ENCODE peak calls at places on chromosome 14, in four cellular contexts. One of them, this sample, is unnamed.

GRCh38 chr14:34875031-34875922 is at the start of gene BAZ1A:
- DNase-seq in neural progenitor cell: peak; percentile 78
- DNase-seq in GM23248: peak; percentile 91
- DNase-seq in GM23338: peak; percentile 82
- DNase-seq in this sample: peak; percentile 84

GRCh38 chr14:105093426-105094192 is 28.4 kb upstream of the GPR132 start:
- DNase-seq in neural progenitor cell: peak; percentile 94
- DNase-seq in GM23248: peak; percentile 87
- DNase-seq in GM23338: peak; percentile 94
- DNase-seq in this sample: peak; percentile 95

GRCh38 chr14:75295061-75295461 is 16.4 kb downstream of the FOS start:
- DNase-seq in neural progenitor cell: peak; percentile 74
- DNase-seq in GM23248: peak; percentile 85
- DNase-seq in GM23338: peak; percentile 68
- DNase-seq in this sample: peak; percentile 90

GRCh38 chr14:75871181-75871880 is 110.5 kb downstream of the TGFB3 start:
- DNase-seq in neural progenitor cell: no peak
- DNase-seq in GM23248: no peak
- DNase-seq in GM23338: no peak
- DNase-seq in this sample: peak; percentile 41

GRCh38 chr14:42911642-42912041 is 1305.0 kb downstream of the LRFN5 start:
- DNase-seq in neural progenitor cell: no peak
- DNase-seq in GM23248: peak; percentile 19
- DNase-seq in GM23338: peak; percentile 14
- DNase-seq in this sample: no peak

GRCh38 chr14:61190341-61190740 is 90.8 kb downstream of the TMEM30B start:
- DNase-seq in neural progenitor cell: no peak
- DNase-seq in GM23248: no peak
- DNase-seq in GM23338: no peak
- DNase-seq in this sample: no peak

GRCh38 chr14:52599974-52600373 is 47.3 kb downstream of the GPR137C start:
- DNase-seq in neural progenitor cell: no peak
- DNase-seq in GM23248: no peak
- DNase-seq in GM23338: no peak
- DNase-seq in this sample: no peak

GRCh38 chr14:102805454-102805891 is 28.2 kb downstream of the TRAF3 start:
- DNase-seq in neural progenitor cell: no peak
- DNase-seq in GM23248: peak; percentile 79
- DNase-seq in GM23338: no peak
- DNase-seq in this sample: no peak

GRCh38 chr14:38605193-38606114 is 349.6 kb upstream of the CLEC14A start:
- DNase-seq in neural progenitor cell: peak; percentile 6
- DNase-seq in GM23248: peak; percentile 23
- DNase-seq in GM23338: peak; percentile 36
- DNase-seq in this sample: no peak

GRCh38 chr14:25090716-25091454 is 40.9 kb upstream of the STXBP6 start:
- DNase-seq in neural progenitor cell: no peak
- DNase-seq in GM23248: peak; percentile 81
- DNase-seq in GM23338: peak; percentile 54
- DNase-seq in this sample: peak; percentile 82

GRCh38 chr14:104604461-104605449 is at the start of gene TMEM179:
- DNase-seq in neural progenitor cell: peak; percentile 93
- DNase-seq in GM23248: peak; percentile 35
- DNase-seq in GM23338: peak; percentile 86
- DNase-seq in this sample: peak; percentile 85

GRCh38 chr14:21248739-21249411 is 20.4 kb downstream of the HNRNPC start:
- DNase-seq in neural progenitor cell: no peak
- DNase-seq in GM23248: peak; percentile 49
- DNase-seq in GM23338: no peak
- DNase-seq in this sample: no peak

GRCh38 chr14:104546021-104546491 is 33.5 kb upstream of the C14orf180 start:
- DNase-seq in neural progenitor cell: no peak
- DNase-seq in GM23248: no peak
- DNase-seq in GM23338: no peak
- DNase-seq in this sample: no peak

GRCh38 chr14:50822501-50823042 is 8.4 kb downstream of the NIN start:
- DNase-seq in neural progenitor cell: no peak
- DNase-seq in GM23248: peak; percentile 42
- DNase-seq in GM23338: no peak
- DNase-seq in this sample: no peak

GRCh38 chr14:65558363-65558762 is 145.8 kb downstream of the FUT8 start:
- DNase-seq in neural progenitor cell: no peak
- DNase-seq in GM23248: no peak
- DNase-seq in GM23338: no peak
- DNase-seq in this sample: no peak

GRCh38 chr14:100860556-100861187 is 34.8 kb downstream of the MEG3 start:
- DNase-seq in neural progenitor cell: no peak
- DNase-seq in GM23248: no peak
- DNase-seq in GM23338: no peak
- DNase-seq in this sample: no peak

GRCh38 chr14:38887696-38888095 is 215.3 kb downstream of the SEC23A start:
- DNase-seq in neural progenitor cell: peak; percentile 20
- DNase-seq in GM23248: no peak
- DNase-seq in GM23338: peak; percentile 10
- DNase-seq in this sample: no peak

GRCh38 chr14:82045339-82045738 is 511.7 kb upstream of the SEL1L start:
- DNase-seq in neural progenitor cell: no peak
- DNase-seq in GM23248: no peak
- DNase-seq in GM23338: no peak
- DNase-seq in this sample: no peak

GRCh38 chr14:82886670-82887069 is 1353.0 kb upstream of the SEL1L start:
- DNase-seq in neural progenitor cell: no peak
- DNase-seq in GM23248: no peak
- DNase-seq in GM23338: no peak
- DNase-seq in this sample: no peak

GRCh38 chr14:57486767-57487379 is 6.8 kb downstream of the CCDC198 start:
- DNase-seq in neural progenitor cell: peak; percentile 72
- DNase-seq in GM23248: peak; percentile 62
- DNase-seq in GM23338: peak; percentile 76
- DNase-seq in this sample: peak; percentile 63

GRCh38 chr14:39912192-39913100 is 480.2 kb upstream of the FBXO33 start:
- DNase-seq in neural progenitor cell: no peak
- DNase-seq in GM23248: no peak
- DNase-seq in GM23338: no peak
- DNase-seq in this sample: no peak

GRCh38 chr14:89308232-89308959 is 108.6 kb downstream of the FOXN3 start:
- DNase-seq in neural progenitor cell: no peak
- DNase-seq in GM23248: peak; percentile 55
- DNase-seq in GM23338: no peak
- DNase-seq in this sample: no peak

GRCh38 chr14:20602583-20602982 is 11.4 kb upstream of the RNASE12 start:
- DNase-seq in neural progenitor cell: no peak
- DNase-seq in GM23248: no peak
- DNase-seq in GM23338: no peak
- DNase-seq in this sample: no peak

GRCh38 chr14:105014032-105014431 is 6.9 kb downstream of the CDCA4 start:
- DNase-seq in neural progenitor cell: no peak
- DNase-seq in GM23248: no peak
- DNase-seq in GM23338: no peak
- DNase-seq in this sample: no peak

GRCh38 chr14:103512701-103513611 is 9.7 kb downstream of the CKB start:
- DNase-seq in neural progenitor cell: no peak
- DNase-seq in GM23248: peak; percentile 99
- DNase-seq in GM23338: peak; percentile 45
- DNase-seq in this sample: peak; percentile 13

GRCh38 chr14:103085106-103086091 is 1.4 kb downstream of the LBHD2 start:
- DNase-seq in neural progenitor cell: peak; percentile 42
- DNase-seq in GM23248: peak; percentile 30
- DNase-seq in GM23338: peak; percentile 63
- DNase-seq in this sample: no peak

GRCh38 chr14:91870001-91870400 is 2.7 kb upstream of the TC2N start:
- DNase-seq in neural progenitor cell: no peak
- DNase-seq in GM23248: no peak
- DNase-seq in GM23338: no peak
- DNase-seq in this sample: no peak

GRCh38 chr14:20803221-20803620 is 577 bp upstream of the RNASE1 start:
- DNase-seq in neural progenitor cell: no peak
- DNase-seq in GM23248: no peak
- DNase-seq in GM23338: no peak
- DNase-seq in this sample: no peak

GRCh38 chr14:71491925-71492324 is 440.3 kb upstream of the RGS6 start:
- DNase-seq in neural progenitor cell: no peak
- DNase-seq in GM23248: peak; percentile 54
- DNase-seq in GM23338: no peak
- DNase-seq in this sample: no peak

GRCh38 chr14:73770977-73771847 is 57.0 kb upstream of the PNMA1 start:
- DNase-seq in neural progenitor cell: no peak
- DNase-seq in GM23248: no peak
- DNase-seq in GM23338: no peak
- DNase-seq in this sample: peak; percentile 12

GRCh38 chr14:106737025-106737424 is 1210.6 kb downstream of the TMEM121 start:
- DNase-seq in neural progenitor cell: no peak
- DNase-seq in GM23248: no peak
- DNase-seq in GM23338: no peak
- DNase-seq in this sample: no peak

GRCh38 chr14:90543876-90544275 is 147.0 kb downstream of the CALM1 start:
- DNase-seq in neural progenitor cell: no peak
- DNase-seq in GM23248: no peak
- DNase-seq in GM23338: no peak
- DNase-seq in this sample: no peak

GRCh38 chr14:105075364-105076295 is 10.4 kb upstream of the GPR132 start:
- DNase-seq in neural progenitor cell: peak; percentile 74
- DNase-seq in GM23248: peak; percentile 42
- DNase-seq in GM23338: peak; percentile 44
- DNase-seq in this sample: peak; percentile 65

GRCh38 chr14:34254596-34254995 is 207.4 kb downstream of the SPTSSA start:
- DNase-seq in neural progenitor cell: no peak
- DNase-seq in GM23248: no peak
- DNase-seq in GM23338: no peak
- DNase-seq in this sample: no peak

GRCh38 chr14:60646202-60646886 is 2.9 kb downstream of the SIX1 start:
- DNase-seq in neural progenitor cell: peak; percentile 51
- DNase-seq in GM23248: peak; percentile 44
- DNase-seq in GM23338: peak; percentile 78
- DNase-seq in this sample: no peak

GRCh38 chr14:74429221-74429691 is 3.2 kb upstream of the SYNDIG1L start:
- DNase-seq in neural progenitor cell: peak; percentile 43
- DNase-seq in GM23248: no peak
- DNase-seq in GM23338: peak; percentile 90
- DNase-seq in this sample: no peak

GRCh38 chr14:51087024-51087423 is 7.9 kb downstream of the TRIM9 start:
- DNase-seq in neural progenitor cell: no peak
- DNase-seq in GM23248: no peak
- DNase-seq in GM23338: peak; percentile 41
- DNase-seq in this sample: peak; percentile 43

GRCh38 chr14:101888182-101888581 is 76.2 kb upstream of the DYNC1H1 start:
- DNase-seq in neural progenitor cell: no peak
- DNase-seq in GM23248: no peak
- DNase-seq in GM23338: no peak
- DNase-seq in this sample: no peak

DNA sequence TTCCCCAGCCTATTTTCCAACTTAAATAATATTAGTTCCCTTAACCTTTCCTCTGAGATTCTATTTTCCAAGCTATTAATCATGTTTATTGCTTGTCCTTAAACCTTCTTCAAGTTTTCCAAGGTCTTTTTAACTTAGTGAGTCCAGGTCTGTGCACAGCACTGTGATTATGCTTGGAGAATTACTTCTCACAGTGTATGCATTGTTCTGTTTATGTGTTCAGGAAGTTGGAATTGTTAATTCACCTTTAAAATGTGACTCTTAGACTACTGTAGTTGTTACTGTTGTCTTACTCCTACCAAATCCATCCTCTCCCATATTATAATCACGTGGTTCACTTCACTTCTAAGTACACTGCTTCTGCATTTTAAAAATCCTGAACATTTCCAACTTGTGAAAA is 1039.2 kb upstream of the FOXG1 start:
- DNase-seq in neural progenitor cell: no peak
- DNase-seq in GM23248: no peak
- DNase-seq in GM23338: no peak
- DNase-seq in this sample: no peak
- TF ChIP-seq EZH2phosphoT487 in neural progenitor cell: no peak
- TF ChIP-seq EZH2phosphoT487 in GM23248: no peak
- TF ChIP-seq EZH2phosphoT487 in GM23338: no peak
- TF ChIP-seq EZH2phosphoT487 in this sample: no peak

GRCh38 chr14:94142247-94142646 is 12.8 kb upstream of the IFI27L2 start:
- DNase-seq in neural progenitor cell: no peak
- DNase-seq in GM23248: no peak
- DNase-seq in GM23338: no peak
- DNase-seq in this sample: no peak

GRCh38 chr14:94143239-94143638 is 13.8 kb upstream of the IFI27L2 start:
- DNase-seq in neural progenitor cell: peak; percentile 61
- DNase-seq in GM23248: no peak
- DNase-seq in GM23338: peak; percentile 81
- DNase-seq in this sample: no peak

GRCh38 chr14:94142836-94143235 is 13.4 kb upstream of the IFI27L2 start:
- DNase-seq in neural progenitor cell: no peak
- DNase-seq in GM23248: no peak
- DNase-seq in GM23338: no peak
- DNase-seq in this sample: no peak

GRCh38 chr14:94144765-94145164 is 15.4 kb upstream of the IFI27L2 start:
- DNase-seq in neural progenitor cell: peak; percentile 39
- DNase-seq in GM23248: no peak
- DNase-seq in GM23338: peak; percentile 47
- DNase-seq in this sample: no peak

GRCh38 chr14:94143711-94144110 is 14.3 kb upstream of the IFI27L2 start:
- DNase-seq in neural progenitor cell: no peak
- DNase-seq in GM23248: no peak
- DNase-seq in GM23338: no peak
- DNase-seq in this sample: no peak
- H3K27ac ChIP-seq in neural progenitor cell: no peak overlapping the region
- H3K27ac ChIP-seq in GM23248: no peak overlapping the region
- H3K27ac ChIP-seq in GM23338: no peak overlapping the region
- H3K27ac ChIP-seq in this sample: no peak overlapping the region

DNA sequence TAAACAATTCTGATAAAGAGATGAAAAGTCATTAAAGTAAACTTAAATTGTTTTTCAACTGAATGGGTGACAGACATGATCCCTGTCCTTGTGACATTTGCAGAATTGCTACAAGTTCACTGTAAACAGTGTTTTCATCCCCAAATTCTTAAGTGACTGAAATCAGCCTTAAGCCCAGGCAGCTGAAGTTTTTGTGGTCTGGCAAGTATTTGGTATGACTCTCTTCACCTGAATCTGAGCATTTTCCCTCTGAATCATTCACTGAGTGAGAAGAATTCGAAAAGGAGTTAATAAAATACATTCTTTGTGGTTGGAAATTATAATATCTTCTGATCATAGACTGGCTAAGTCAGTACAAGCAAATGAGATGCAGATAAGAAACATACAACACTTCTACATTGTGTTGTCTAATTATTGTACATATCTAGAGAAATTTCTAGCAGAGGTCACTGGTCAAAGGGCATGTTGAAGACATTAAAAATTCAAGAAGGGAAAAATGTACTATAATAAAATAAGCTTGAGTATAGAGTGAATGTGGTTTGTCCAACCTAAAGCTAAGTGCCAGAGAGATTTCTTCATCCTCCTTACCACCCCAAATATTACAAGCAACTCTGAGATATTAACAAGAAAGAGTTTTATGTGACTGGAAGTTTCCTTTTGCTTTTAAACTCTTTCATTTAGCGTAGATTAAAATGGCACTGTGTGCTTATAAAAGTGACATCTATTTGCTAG is 177.8 kb upstream of the DIO2 start:
- DNase-seq in neural progenitor cell: no peak
- DNase-seq in GM23248: peak; percentile 89
- DNase-seq in GM23338: no peak
- DNase-seq in this sample: no peak
- H3K4me2 ChIP-seq in neural progenitor cell: no peak overlapping the region
- H3K4me2 ChIP-seq in GM23248: peak overlapping the region; percentile 70
- H3K4me2 ChIP-seq in GM23338: no peak overlapping the region
- H3K4me2 ChIP-seq in this sample: no peak overlapping the region

GRCh38 chr14:68774771-68775613 is 17.9 kb downstream of the ZFP36L1 start:
- DNase-seq in neural progenitor cell: no peak
- DNase-seq in GM23248: peak; percentile 89
- DNase-seq in GM23338: no peak
- DNase-seq in this sample: no peak
- TF ChIP-seq EZH2phosphoT487 in neural progenitor cell: no peak
- TF ChIP-seq EZH2phosphoT487 in GM23248: no peak
- TF ChIP-seq EZH2phosphoT487 in GM23338: no peak
- TF ChIP-seq EZH2phosphoT487 in this sample: no peak